ENCODE peak calls at places on chromosomes 5 and 9, in five cellular contexts. O is uterus, Z is testis, J is H1, T is heart left ventricle. M is an unnamed sample.

GRCh38 chr5:165779505-165779904 is 2274.1 kb downstream of the MAT2B start:
- DNase-seq in T (no peak), O (no peak), J (no peak), Z (no peak), M (no peak)

GRCh38 chr9:101564252-101564651 is 30.5 kb downstream of the PPP3R2 start:
- DNase-seq in T (no peak), Z (no peak), O (no peak), J (no peak), M (no peak)

GRCh38 chr5:158590936-158591863 is 508.5 kb downstream of the EBF1 start:
- DNase-seq in J (peak; percentile 50), Z (no peak), T (peak; percentile 27), O (peak; percentile 19), M (no peak)

GRCh38 chr5:60352992-60353391 is 347.0 kb downstream of the DEPDC1B start:
- DNase-seq in T (no peak), J (no peak), Z (no peak), O (no peak), M (no peak)

GRCh38 chr5:2675548-2675947 is 75.9 kb downstream of the IRX2 start:
- DNase-seq in Z (no peak), O (no peak), J (no peak), T (no peak), M (no peak)

GRCh38 chr9:121601234-121601633 is 50.2 kb upstream of the DAB2IP start:
- DNase-seq in T (no peak), Z (no peak), O (no peak), J (no peak), M (no peak)

GRCh38 chr9:137077758-137078693 is 709 bp downstream of the UAP1L1 start:
- DNase-seq in Z (no peak), T (no peak), J (no peak), O (peak; percentile 26), M (no peak)

GRCh38 chr9:106862946-106863740 is at the start of gene ZNF462:
- DNase-seq in T (peak; percentile 51), J (peak; percentile 54), O (peak; percentile 53), Z (peak; percentile 64), M (no peak)

GRCh38 chr9:96109718-96110351 is 192.1 kb downstream of the HSD17B3 start:
- DNase-seq in O (no peak), J (no peak), T (no peak), Z (no peak), M (no peak)

GRCh38 chr9:83167126-83167525 is 104.2 kb upstream of the RASEF start:
- DNase-seq in Z (no peak), O (no peak), J (no peak), T (no peak), M (no peak)

GRCh38 chr9:2299156-2299842 is 284.2 kb downstream of the SMARCA2 start:
- DNase-seq in T (no peak), J (peak; percentile 17), Z (no peak), O (no peak), M (peak; percentile 62)

GRCh38 chr9:135219676-135220600 is 132.5 kb downstream of the OLFM1 start:
- DNase-seq in T (no peak), Z (no peak), O (no peak), J (no peak), M (no peak)

GRCh38 chr5:73735032-73735734 is 109.2 kb downstream of the ARHGEF28 start:
- DNase-seq in O (no peak), T (no peak), J (no peak), Z (no peak), M (no peak)

GRCh38 chr5:31983851-31984250 is 190.3 kb downstream of the GOLPH3 start:
- DNase-seq in O (peak; percentile 25), J (no peak), T (no peak), Z (no peak), M (no peak)

GRCh38 chr5:144189800-144190429 is 19.2 kb downstream of the KCTD16 start:
- DNase-seq in T (no peak), J (no peak), Z (no peak), O (no peak), M (no peak)

GRCh38 chr9:137602661-137603060 is 2.8 kb upstream of the ARRDC1 start:
- DNase-seq in J (no peak), Z (no peak), O (no peak), T (no peak), M (no peak)

GRCh38 chr9:33202018-33202417 is 34.9 kb upstream of the B4GALT1 start:
- DNase-seq in Z (no peak), J (no peak), O (no peak), T (no peak), M (no peak)

DNA sequence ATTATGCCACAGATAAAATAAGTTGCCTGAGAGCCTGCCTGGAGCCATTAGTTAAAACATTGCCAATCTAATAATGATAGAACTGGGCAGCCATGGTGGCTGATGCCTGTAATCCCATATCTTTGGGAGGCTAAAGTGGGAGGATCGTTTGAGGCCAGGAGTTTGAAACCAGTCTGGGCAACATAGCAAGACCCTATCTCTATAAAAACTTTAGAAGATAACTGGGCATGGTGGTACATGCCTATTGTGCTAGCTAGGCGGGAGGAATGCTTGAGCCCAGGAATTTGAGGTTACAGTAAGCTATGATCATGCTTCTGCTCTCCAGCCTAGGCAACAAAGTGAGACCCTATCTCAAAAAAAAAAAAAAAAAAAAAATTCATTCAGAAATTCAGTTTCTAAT is 52.6 kb downstream of the RAI14 start:
- DNase-seq in J (no peak), Z (no peak), T (no peak), O (no peak), M (no peak)
- TF ChIP-seq POLR2A in J (no peak), Z (no peak), T (no peak), O (no peak), M (no peak)

GRCh38 chr9:133151601-133152525 is 11.9 kb downstream of the GBGT1 start:
- DNase-seq in O (no peak), J (no peak), Z (no peak), T (peak; percentile 34), M (no peak)

GRCh38 chr9:133148351-133149129 is 15.2 kb downstream of the GBGT1 start:
- DNase-seq in O (peak; percentile 68), Z (no peak), T (peak; percentile 68), J (peak; percentile 64), M (no peak)

GRCh38 chr9:133151041-133151440 is 12.7 kb downstream of the GBGT1 start:
- DNase-seq in O (no peak), Z (no peak), J (no peak), T (no peak), M (no peak)

GRCh38 chr9:133147412-133148271 is 16.1 kb downstream of the GBGT1 start:
- DNase-seq in O (peak; percentile 78), T (peak; percentile 75), J (peak; percentile 97), Z (peak; percentile 82), M (peak; percentile 95)

DNA sequence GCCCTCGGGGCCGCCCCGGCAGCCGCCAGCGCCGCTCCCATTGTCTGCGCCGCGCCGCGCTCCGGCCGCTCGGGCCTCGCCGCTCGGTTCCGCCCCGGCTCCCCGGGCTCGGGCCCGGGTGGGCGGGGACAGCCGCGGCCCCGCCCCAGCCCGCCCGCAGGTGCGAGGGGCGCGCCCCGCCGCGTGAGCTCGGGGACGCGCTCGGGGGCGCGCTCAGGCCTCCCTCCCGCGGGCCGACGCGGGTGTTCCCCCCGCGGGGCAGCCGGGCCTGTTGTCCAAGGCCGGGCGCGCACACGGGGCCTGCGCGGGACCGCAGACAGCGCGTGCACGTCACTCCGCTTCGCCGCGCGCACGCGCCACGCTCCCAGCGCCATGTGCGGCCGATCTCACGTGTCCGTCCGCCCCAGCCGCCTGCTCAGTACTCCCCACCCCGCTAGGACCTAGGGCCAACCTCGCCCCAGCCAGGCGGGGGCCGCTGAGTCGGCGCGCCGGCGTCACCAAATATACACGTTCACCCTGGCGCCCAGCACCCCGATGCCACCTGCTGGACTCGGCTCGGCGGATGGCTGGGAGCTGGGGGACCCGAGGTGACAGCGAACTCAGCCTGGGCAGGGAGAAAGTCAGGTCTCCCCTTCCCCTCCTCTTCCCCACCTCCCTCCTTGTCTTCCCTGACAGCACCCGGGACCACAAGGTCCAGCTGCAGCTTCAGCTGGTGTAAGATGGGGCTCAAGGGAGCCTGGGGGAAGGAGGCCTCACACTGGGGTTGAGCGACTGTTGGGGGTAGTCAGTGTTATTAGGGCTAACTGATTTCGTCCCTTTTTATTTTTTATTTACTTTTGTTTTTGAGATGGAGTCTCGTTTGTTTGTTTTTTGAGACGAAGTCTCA is 14.3 kb downstream of the GBGT1 start:
- DNase-seq in Z (peak; percentile 93), J (peak; percentile 90), T (peak; percentile 91), O (peak; percentile 90), M (peak; percentile 98)
- TF ChIP-seq POLR2A in Z (no peak), J (no peak), T (peak; percentile 58), O (peak; percentile 49), M (no peak)

DNA sequence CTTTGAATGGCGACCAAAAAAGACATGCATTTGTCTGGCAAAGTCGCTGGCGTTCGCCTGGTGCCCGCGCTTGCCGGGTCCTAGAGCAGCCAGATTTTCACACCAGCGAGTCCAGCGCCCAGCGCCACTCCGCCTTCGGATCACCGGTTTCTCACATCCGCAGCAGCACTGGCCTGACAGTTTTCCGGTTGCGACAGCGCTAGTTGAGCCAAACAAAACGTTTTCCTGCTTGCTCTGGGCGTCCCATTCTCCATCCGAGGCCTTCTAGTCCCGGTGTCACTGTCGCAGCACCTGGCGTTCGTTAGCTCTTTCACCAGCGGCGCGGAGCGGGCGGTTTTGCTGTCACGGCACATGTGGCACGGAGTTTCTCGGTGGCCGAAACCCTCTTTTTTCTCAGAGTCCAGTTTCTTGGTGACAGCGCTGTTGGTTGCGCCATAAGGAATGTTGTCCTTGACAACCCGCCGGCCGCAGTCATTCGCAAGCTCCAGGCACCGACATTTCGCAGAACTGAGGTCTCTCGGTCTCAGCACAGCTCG is 48.0 kb downstream of the ANXA2R start:
- DNase-seq in Z (peak; percentile 67), O (peak; percentile 61), J (peak; percentile 73), T (peak; percentile 89), M (peak; percentile 96)
- TF ChIP-seq POLR2A in Z (no peak), O (peak; percentile 40), J (no peak), T (peak; percentile 53), M (peak; percentile 20)

GRCh38 chr9:133369923-133370322 is 5.9 kb downstream of the SURF4 start:
- DNase-seq in O (no peak), T (no peak), J (no peak), Z (no peak), M (no peak)

GRCh38 chr9:133369419-133369818 is 6.4 kb downstream of the SURF4 start:
- DNase-seq in Z (no peak), O (no peak), T (no peak), J (no peak), M (no peak)

GRCh38 chr9:133371261-133371711 is 4.6 kb downstream of the SURF4 start:
- DNase-seq in Z (no peak), T (no peak), J (no peak), O (no peak), M (no peak)

GRCh38 chr9:133372144-133372543 is 3.7 kb downstream of the SURF4 start:
- DNase-seq in J (no peak), Z (no peak), T (no peak), O (no peak), M (no peak)

DNA sequence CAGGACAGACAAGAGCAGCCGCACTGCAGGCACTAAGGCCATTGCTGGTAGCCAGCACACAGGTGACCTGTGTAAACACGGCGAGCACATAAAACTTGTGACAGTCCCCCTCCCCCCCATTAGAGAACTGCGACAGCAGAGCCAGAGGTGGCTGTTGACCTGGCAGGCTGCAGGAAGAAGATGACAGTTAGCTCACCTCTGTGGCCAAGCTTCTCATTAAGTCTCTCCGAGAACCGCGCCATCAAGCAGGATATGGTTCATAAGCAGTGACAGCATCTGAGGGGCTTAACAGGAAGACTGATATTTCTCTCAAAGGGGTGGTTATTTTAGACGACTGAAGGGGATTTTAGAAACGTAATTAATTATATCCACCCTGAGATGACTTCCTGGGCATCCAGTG is 5.2 kb downstream of the SURF4 start:
- DNase-seq in J (no peak), T (no peak), Z (no peak), O (no peak), M (no peak)
- TF ChIP-seq POLR2A in J (no peak), T (no peak), Z (no peak), O (no peak), M (no peak)

M was measured in esophagus muscularis mucosa.